ENCODE peak calls at places on chromosomes 3 and 15, in nine cellular contexts. One of them, this sample, is unnamed.
A peak's percentile ranks its signal among the peaks of the same experiment; 100 is the strongest.

GRCh38 chr3:141940204-141940776 is 63.8 kb downstream of the ATP1B3 start:
- DNase-seq in lower leg skin: peak; percentile 82
- DNase-seq in GM12878: no peak
- DNase-seq in endothelial cell of umbilical vein: peak; percentile 84
- DNase-seq in GM12891: no peak
- DNase-seq in K562: no peak
- DNase-seq in ovary: no peak
- DNase-seq in uterus: no peak
- DNase-seq in body of pancreas: peak; percentile 40
- DNase-seq in this sample: no peak

GRCh38 chr3:44624696-44625528 is at the start of gene ZNF197:
- DNase-seq in lower leg skin: peak; percentile 85
- DNase-seq in GM12878: peak; percentile 48
- DNase-seq in endothelial cell of umbilical vein: peak; percentile 70
- DNase-seq in GM12891: peak; percentile 52
- DNase-seq in K562: peak; percentile 97
- DNase-seq in ovary: peak; percentile 81
- DNase-seq in uterus: peak; percentile 81
- DNase-seq in body of pancreas: peak; percentile 91
- DNase-seq in this sample: peak; percentile 91

GRCh38 chr15:64150236-64150578 is 1.3 kb upstream of the SNX22 start:
- DNase-seq in lower leg skin: no peak
- DNase-seq in GM12878: no peak
- DNase-seq in endothelial cell of umbilical vein: no peak
- DNase-seq in GM12891: no peak
- DNase-seq in K562: peak; percentile 58
- DNase-seq in ovary: peak; percentile 10
- DNase-seq in uterus: no peak
- DNase-seq in body of pancreas: no peak
- DNase-seq in this sample: no peak

GRCh38 chr3:106206165-106206564 is 337.4 kb upstream of the CBLB start:
- DNase-seq in lower leg skin: no peak
- DNase-seq in GM12878: peak; percentile 28
- DNase-seq in endothelial cell of umbilical vein: peak; percentile 83
- DNase-seq in GM12891: peak; percentile 4
- DNase-seq in K562: no peak
- DNase-seq in ovary: no peak
- DNase-seq in uterus: no peak
- DNase-seq in body of pancreas: no peak
- DNase-seq in this sample: no peak

GRCh38 chr15:78393137-78393536 is 44.9 kb upstream of the IREB2 start:
- DNase-seq in lower leg skin: no peak
- DNase-seq in GM12878: no peak
- DNase-seq in endothelial cell of umbilical vein: no peak
- DNase-seq in GM12891: no peak
- DNase-seq in K562: no peak
- DNase-seq in ovary: no peak
- DNase-seq in uterus: no peak
- DNase-seq in body of pancreas: no peak
- DNase-seq in this sample: no peak

GRCh38 chr3:196409409-196409808 is 22.8 kb downstream of the UBXN7 start:
- DNase-seq in lower leg skin: no peak
- DNase-seq in GM12878: no peak
- DNase-seq in endothelial cell of umbilical vein: no peak
- DNase-seq in GM12891: no peak
- DNase-seq in K562: no peak
- DNase-seq in ovary: no peak
- DNase-seq in uterus: no peak
- DNase-seq in body of pancreas: no peak
- DNase-seq in this sample: peak; percentile 14

GRCh38 chr15:65312400-65312916 is 8.0 kb downstream of the RNU5B-1 start:
- DNase-seq in lower leg skin: no peak
- DNase-seq in GM12878: no peak
- DNase-seq in endothelial cell of umbilical vein: no peak
- DNase-seq in GM12891: no peak
- DNase-seq in K562: peak; percentile 37
- DNase-seq in ovary: no peak
- DNase-seq in uterus: peak; percentile 40
- DNase-seq in body of pancreas: no peak
- DNase-seq in this sample: no peak

GRCh38 chr3:119236756-119237155 is 3.9 kb downstream of the B4GALT4 start:
- DNase-seq in lower leg skin: no peak
- DNase-seq in GM12878: no peak
- DNase-seq in endothelial cell of umbilical vein: no peak
- DNase-seq in GM12891: no peak
- DNase-seq in K562: no peak
- DNase-seq in ovary: no peak
- DNase-seq in uterus: no peak
- DNase-seq in body of pancreas: no peak
- DNase-seq in this sample: peak; percentile 8

GRCh38 chr3:144375122-144375521 is 403.5 kb downstream of the DIPK2A start:
- DNase-seq in lower leg skin: no peak
- DNase-seq in GM12878: no peak
- DNase-seq in endothelial cell of umbilical vein: no peak
- DNase-seq in GM12891: no peak
- DNase-seq in K562: no peak
- DNase-seq in ovary: no peak
- DNase-seq in uterus: no peak
- DNase-seq in body of pancreas: no peak
- DNase-seq in this sample: no peak

GRCh38 chr15:90184119-90184785 is 16.9 kb upstream of the SEMA4B start:
- DNase-seq in lower leg skin: peak; percentile 69
- DNase-seq in GM12878: peak; percentile 76
- DNase-seq in endothelial cell of umbilical vein: no peak
- DNase-seq in GM12891: no peak
- DNase-seq in K562: peak; percentile 98
- DNase-seq in ovary: peak; percentile 77
- DNase-seq in uterus: peak; percentile 89
- DNase-seq in body of pancreas: peak; percentile 94
- DNase-seq in this sample: no peak

GRCh38 chr3:62567097-62568021 is 194.0 kb upstream of the FEZF2 start:
- DNase-seq in lower leg skin: peak; percentile 69
- DNase-seq in GM12878: no peak
- DNase-seq in endothelial cell of umbilical vein: peak; percentile 6
- DNase-seq in GM12891: no peak
- DNase-seq in K562: no peak
- DNase-seq in ovary: peak; percentile 38
- DNase-seq in uterus: peak; percentile 15
- DNase-seq in body of pancreas: no peak
- DNase-seq in this sample: no peak

GRCh38 chr15:101528108-101528916 is 38.8 kb upstream of the PCSK6 start:
- DNase-seq in lower leg skin: no peak
- DNase-seq in GM12878: no peak
- DNase-seq in endothelial cell of umbilical vein: no peak
- DNase-seq in GM12891: no peak
- DNase-seq in K562: no peak
- DNase-seq in ovary: peak; percentile 56
- DNase-seq in uterus: peak; percentile 43
- DNase-seq in body of pancreas: peak; percentile 90
- DNase-seq in this sample: peak; percentile 90

GRCh38 chr3:62369476-62369743 is 3.9 kb downstream of the FEZF2 start:
- DNase-seq in lower leg skin: no peak
- DNase-seq in GM12878: no peak
- DNase-seq in endothelial cell of umbilical vein: no peak
- DNase-seq in GM12891: no peak
- DNase-seq in K562: no peak
- DNase-seq in ovary: no peak
- DNase-seq in uterus: no peak
- DNase-seq in body of pancreas: no peak
- DNase-seq in this sample: no peak

GRCh38 chr3:18223591-18224338 is 201.4 kb downstream of the SATB1 start:
- DNase-seq in lower leg skin: no peak
- DNase-seq in GM12878: peak; percentile 55
- DNase-seq in endothelial cell of umbilical vein: no peak
- DNase-seq in GM12891: peak; percentile 18
- DNase-seq in K562: no peak
- DNase-seq in ovary: no peak
- DNase-seq in uterus: no peak
- DNase-seq in body of pancreas: no peak
- DNase-seq in this sample: peak; percentile 96

GRCh38 chr15:69924531-69924930 is 173.2 kb downstream of the TLE3 start:
- DNase-seq in lower leg skin: no peak
- DNase-seq in GM12878: no peak
- DNase-seq in endothelial cell of umbilical vein: no peak
- DNase-seq in GM12891: no peak
- DNase-seq in K562: no peak
- DNase-seq in ovary: no peak
- DNase-seq in uterus: no peak
- DNase-seq in body of pancreas: no peak
- DNase-seq in this sample: no peak

DNA sequence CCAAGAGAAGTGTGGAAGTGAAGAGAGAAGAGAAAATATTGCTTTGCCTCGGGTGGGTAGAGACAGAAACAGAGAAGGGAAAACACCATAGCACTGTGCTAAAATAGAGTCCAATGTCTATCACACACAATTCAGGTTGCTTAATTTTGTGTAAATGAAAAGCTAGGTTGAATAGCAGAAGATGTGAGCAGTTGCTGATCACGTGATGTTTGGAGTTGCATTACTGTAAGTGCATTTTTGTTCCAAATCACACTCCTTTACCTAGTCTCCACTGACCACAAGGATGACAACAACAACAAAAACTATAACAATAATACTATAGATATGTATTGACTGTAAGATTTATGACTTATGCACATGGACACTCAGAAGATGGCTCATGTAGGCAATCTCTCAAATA is 683.2 kb downstream of the AGBL1 start:
- DNase-seq in lower leg skin: no peak
- DNase-seq in GM12878: no peak
- DNase-seq in endothelial cell of umbilical vein: no peak
- DNase-seq in GM12891: no peak
- DNase-seq in K562: no peak
- DNase-seq in ovary: no peak
- DNase-seq in uterus: no peak
- DNase-seq in body of pancreas: no peak
- DNase-seq in this sample: no peak
- TF ChIP-seq POLR2A in lower leg skin: no peak
- TF ChIP-seq POLR2A in GM12878: no peak
- TF ChIP-seq POLR2A in endothelial cell of umbilical vein: no peak
- TF ChIP-seq POLR2A in GM12891: no peak
- TF ChIP-seq POLR2A in K562: no peak
- TF ChIP-seq POLR2A in ovary: no peak
- TF ChIP-seq POLR2A in uterus: no peak
- TF ChIP-seq POLR2A in body of pancreas: no peak
- TF ChIP-seq POLR2A in this sample: no peak

DNA sequence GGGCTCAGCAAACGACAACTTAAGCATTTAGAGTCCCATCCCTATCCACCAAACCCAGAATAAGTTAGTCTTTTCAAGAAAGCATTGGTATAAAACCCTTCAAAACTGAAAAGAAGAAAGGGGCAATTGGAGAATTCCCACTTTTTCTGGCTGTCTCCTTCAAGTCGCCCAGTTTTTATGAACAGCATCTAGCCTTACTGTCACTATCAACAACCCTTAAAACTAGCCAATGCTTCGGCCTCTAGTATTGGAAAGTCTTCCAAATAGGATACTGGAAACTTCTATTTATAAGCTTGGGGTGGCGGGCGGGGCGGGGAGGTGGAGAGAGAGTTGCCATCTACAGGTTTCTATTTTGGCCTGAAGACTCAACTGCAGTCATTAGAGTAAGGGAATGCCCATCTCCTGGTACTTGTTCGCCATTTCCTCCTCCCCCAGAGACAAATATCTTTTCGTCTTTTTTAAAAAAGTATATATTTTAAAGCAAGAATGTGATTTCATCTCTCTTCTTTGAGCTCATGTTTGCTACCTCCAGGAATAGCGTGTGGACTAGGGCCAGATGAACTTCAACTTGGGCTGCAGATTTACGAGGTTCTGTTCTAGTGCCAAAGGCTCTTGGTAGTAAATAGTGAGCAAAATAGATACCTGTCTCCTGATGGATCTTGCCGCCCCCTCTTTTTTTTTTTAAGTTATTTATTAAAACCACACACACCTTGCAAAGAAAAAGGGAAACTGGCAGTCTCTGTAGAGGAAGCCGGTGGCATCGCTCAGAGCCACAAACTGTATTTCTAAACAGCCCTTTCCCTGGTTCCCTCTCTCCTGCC is 2.7 kb downstream of the BCL6 start:
- DNase-seq in lower leg skin: no peak
- DNase-seq in GM12878: no peak
- DNase-seq in endothelial cell of umbilical vein: no peak
- DNase-seq in GM12891: no peak
- DNase-seq in K562: peak; percentile 32
- DNase-seq in ovary: no peak
- DNase-seq in uterus: peak; percentile 81
- DNase-seq in body of pancreas: peak; percentile 54
- DNase-seq in this sample: peak; percentile 22
- TF ChIP-seq POLR2A in lower leg skin: no peak
- TF ChIP-seq POLR2A in GM12878: no peak
- TF ChIP-seq POLR2A in endothelial cell of umbilical vein: no peak
- TF ChIP-seq POLR2A in GM12891: no peak
- TF ChIP-seq POLR2A in K562: no peak
- TF ChIP-seq POLR2A in ovary: no peak
- TF ChIP-seq POLR2A in uterus: no peak
- TF ChIP-seq POLR2A in body of pancreas: peak; percentile 49
- TF ChIP-seq POLR2A in this sample: no peak

GRCh38 chr3:126671521-126671920 is 16.6 kb upstream of the TXNRD3 start:
- DNase-seq in lower leg skin: no peak
- DNase-seq in GM12878: no peak
- DNase-seq in endothelial cell of umbilical vein: no peak
- DNase-seq in GM12891: no peak
- DNase-seq in K562: no peak
- DNase-seq in ovary: no peak
- DNase-seq in uterus: no peak
- DNase-seq in body of pancreas: no peak
- DNase-seq in this sample: peak; percentile 43
- TF ChIP-seq POLR2A in lower leg skin: no peak
- TF ChIP-seq POLR2A in GM12878: no peak
- TF ChIP-seq POLR2A in endothelial cell of umbilical vein: no peak
- TF ChIP-seq POLR2A in GM12891: no peak
- TF ChIP-seq POLR2A in K562: no peak
- TF ChIP-seq POLR2A in ovary: no peak
- TF ChIP-seq POLR2A in uterus: no peak
- TF ChIP-seq POLR2A in body of pancreas: no peak
- TF ChIP-seq POLR2A in this sample: no peak

DNA sequence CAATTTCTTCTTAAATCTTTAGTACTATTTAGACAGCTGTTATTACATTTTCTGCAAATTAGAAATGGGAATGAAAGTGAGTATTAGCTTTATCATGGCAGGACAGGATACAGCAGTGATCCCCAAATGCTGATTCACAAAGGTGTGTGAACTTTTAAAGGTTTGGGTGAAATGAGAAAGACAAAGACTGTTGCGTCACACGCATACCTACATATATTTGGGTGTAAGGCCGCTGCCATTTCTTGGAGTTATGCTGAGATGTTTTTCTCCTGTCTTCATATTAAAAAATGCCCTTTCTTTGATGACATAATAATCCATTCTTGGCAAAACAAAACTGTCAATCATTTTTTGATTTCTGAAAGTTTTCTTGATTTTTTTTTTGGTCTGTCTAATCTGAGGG is 4.7 kb downstream of the MITF start:
- DNase-seq in lower leg skin: no peak
- DNase-seq in GM12878: no peak
- DNase-seq in endothelial cell of umbilical vein: no peak
- DNase-seq in GM12891: no peak
- DNase-seq in K562: no peak
- DNase-seq in ovary: no peak
- DNase-seq in uterus: no peak
- DNase-seq in body of pancreas: no peak
- DNase-seq in this sample: no peak
- TF ChIP-seq POLR2A in lower leg skin: no peak
- TF ChIP-seq POLR2A in GM12878: no peak
- TF ChIP-seq POLR2A in endothelial cell of umbilical vein: no peak
- TF ChIP-seq POLR2A in GM12891: no peak
- TF ChIP-seq POLR2A in K562: no peak
- TF ChIP-seq POLR2A in ovary: no peak
- TF ChIP-seq POLR2A in uterus: no peak
- TF ChIP-seq POLR2A in body of pancreas: no peak
- TF ChIP-seq POLR2A in this sample: no peak

This sample was measured in NB4.